ENCODE peak calls at places on chromosomes 16 and 17, in ten cellular contexts. One of them, this sample, is unnamed.

GRCh38 chr17:64008346-64008745 is 10.2 kb downstream of the PRR29 start:
- DNase-seq in right lobe of liver: no peak
- DNase-seq in effector memory CD8-positive, alpha-beta T cell: no peak
- DNase-seq in HEK293T: no peak
- DNase-seq in hypothalamus: no peak
- DNase-seq in brain pericyte: no peak
- DNase-seq in AG09309: no peak
- DNase-seq in mucosa of descending colon: no peak
- DNase-seq in Right ventricle myocardium superior: no peak
- DNase-seq in ELR: no peak
- DNase-seq in this sample: no peak

GRCh38 chr16:27639588-27640276 is 89.8 kb downstream of the KATNIP start:
- DNase-seq in HEK293T: peak; percentile 65
- DNase-seq in Right ventricle myocardium superior: no peak
- DNase-seq in effector memory CD8-positive, alpha-beta T cell: no peak
- DNase-seq in mucosa of descending colon: no peak
- DNase-seq in brain pericyte: peak; percentile 15
- DNase-seq in ELR: peak; percentile 68
- DNase-seq in right lobe of liver: no peak
- DNase-seq in AG09309: peak; percentile 5
- DNase-seq in hypothalamus: peak; percentile 28
- DNase-seq in this sample: peak; percentile 46

GRCh38 chr17:79388556-79389295 is 222.1 kb downstream of the RBFOX3 start:
- DNase-seq in effector memory CD8-positive, alpha-beta T cell: no peak
- DNase-seq in AG09309: no peak
- DNase-seq in ELR: peak; percentile 59
- DNase-seq in HEK293T: peak; percentile 77
- DNase-seq in Right ventricle myocardium superior: peak; percentile 63
- DNase-seq in hypothalamus: peak; percentile 40
- DNase-seq in brain pericyte: no peak
- DNase-seq in mucosa of descending colon: no peak
- DNase-seq in right lobe of liver: peak; percentile 71
- DNase-seq in this sample: no peak

GRCh38 chr16:25691519-25692091 is at the start of gene HS3ST4:
- DNase-seq in AG09309: no peak
- DNase-seq in brain pericyte: no peak
- DNase-seq in hypothalamus: peak; percentile 12
- DNase-seq in Right ventricle myocardium superior: no peak
- DNase-seq in mucosa of descending colon: no peak
- DNase-seq in HEK293T: peak; percentile 22
- DNase-seq in effector memory CD8-positive, alpha-beta T cell: no peak
- DNase-seq in ELR: no peak
- DNase-seq in right lobe of liver: no peak
- DNase-seq in this sample: peak; percentile 23

GRCh38 chr16:28187595-28188004 is 24.2 kb downstream of the XPO6 start:
- DNase-seq in ELR: no peak
- DNase-seq in right lobe of liver: no peak
- DNase-seq in effector memory CD8-positive, alpha-beta T cell: no peak
- DNase-seq in brain pericyte: no peak
- DNase-seq in Right ventricle myocardium superior: no peak
- DNase-seq in hypothalamus: no peak
- DNase-seq in mucosa of descending colon: no peak
- DNase-seq in HEK293T: no peak
- DNase-seq in AG09309: no peak
- DNase-seq in this sample: no peak

GRCh38 chr17:30558313-30559195 is 81.3 kb downstream of the GOSR1 start:
- DNase-seq in Right ventricle myocardium superior: no peak
- DNase-seq in brain pericyte: no peak
- DNase-seq in HEK293T: no peak
- DNase-seq in hypothalamus: no peak
- DNase-seq in ELR: no peak
- DNase-seq in right lobe of liver: no peak
- DNase-seq in effector memory CD8-positive, alpha-beta T cell: no peak
- DNase-seq in AG09309: no peak
- DNase-seq in mucosa of descending colon: no peak
- DNase-seq in this sample: no peak

GRCh38 chr17:8145811-8146210 is 6.4 kb downstream of the PER1 start:
- DNase-seq in HEK293T: no peak
- DNase-seq in ELR: no peak
- DNase-seq in mucosa of descending colon: peak; percentile 39
- DNase-seq in brain pericyte: no peak
- DNase-seq in effector memory CD8-positive, alpha-beta T cell: no peak
- DNase-seq in Right ventricle myocardium superior: peak; percentile 46
- DNase-seq in AG09309: no peak
- DNase-seq in hypothalamus: no peak
- DNase-seq in right lobe of liver: no peak
- DNase-seq in this sample: no peak

GRCh38 chr17:1182831-1183578 is 3.2 kb upstream of the ABR start:
- DNase-seq in Right ventricle myocardium superior: no peak
- DNase-seq in mucosa of descending colon: no peak
- DNase-seq in right lobe of liver: no peak
- DNase-seq in brain pericyte: no peak
- DNase-seq in hypothalamus: no peak
- DNase-seq in HEK293T: no peak
- DNase-seq in effector memory CD8-positive, alpha-beta T cell: no peak
- DNase-seq in AG09309: no peak
- DNase-seq in ELR: no peak
- DNase-seq in this sample: no peak

GRCh38 chr16:75351183-75351582 is 82.1 kb downstream of the CFDP1 start:
- DNase-seq in effector memory CD8-positive, alpha-beta T cell: no peak
- DNase-seq in mucosa of descending colon: no peak
- DNase-seq in hypothalamus: no peak
- DNase-seq in ELR: peak; percentile 89
- DNase-seq in AG09309: no peak
- DNase-seq in HEK293T: no peak
- DNase-seq in Right ventricle myocardium superior: no peak
- DNase-seq in right lobe of liver: no peak
- DNase-seq in brain pericyte: peak; percentile 29
- DNase-seq in this sample: no peak

GRCh38 chr16:86834451-86835035 is 256.2 kb downstream of the FOXL1 start:
- DNase-seq in ELR: peak; percentile 52
- DNase-seq in hypothalamus: no peak
- DNase-seq in effector memory CD8-positive, alpha-beta T cell: no peak
- DNase-seq in mucosa of descending colon: no peak
- DNase-seq in Right ventricle myocardium superior: no peak
- DNase-seq in brain pericyte: peak; percentile 51
- DNase-seq in right lobe of liver: no peak
- DNase-seq in HEK293T: peak; percentile 49
- DNase-seq in AG09309: no peak
- DNase-seq in this sample: no peak

GRCh38 chr16:51310159-51310558 is 159.1 kb upstream of the SALL1 start:
- DNase-seq in right lobe of liver: no peak
- DNase-seq in hypothalamus: no peak
- DNase-seq in mucosa of descending colon: no peak
- DNase-seq in HEK293T: no peak
- DNase-seq in effector memory CD8-positive, alpha-beta T cell: no peak
- DNase-seq in brain pericyte: no peak
- DNase-seq in ELR: no peak
- DNase-seq in Right ventricle myocardium superior: no peak
- DNase-seq in AG09309: no peak
- DNase-seq in this sample: no peak

GRCh38 chr17:34163681-34164080 is 91.4 kb upstream of the CCL2 start:
- DNase-seq in Right ventricle myocardium superior: no peak
- DNase-seq in right lobe of liver: no peak
- DNase-seq in hypothalamus: no peak
- DNase-seq in mucosa of descending colon: no peak
- DNase-seq in effector memory CD8-positive, alpha-beta T cell: no peak
- DNase-seq in brain pericyte: no peak
- DNase-seq in HEK293T: peak; percentile 9
- DNase-seq in ELR: peak; percentile 9
- DNase-seq in AG09309: no peak
- DNase-seq in this sample: no peak

GRCh38 chr16:68360971-68361370 is 50.2 kb downstream of the PRMT7 start:
- DNase-seq in right lobe of liver: peak; percentile 20
- DNase-seq in HEK293T: no peak
- DNase-seq in Right ventricle myocardium superior: no peak
- DNase-seq in AG09309: no peak
- DNase-seq in brain pericyte: no peak
- DNase-seq in mucosa of descending colon: peak; percentile 43
- DNase-seq in ELR: no peak
- DNase-seq in effector memory CD8-positive, alpha-beta T cell: no peak
- DNase-seq in hypothalamus: no peak
- DNase-seq in this sample: no peak

GRCh38 chr16:66308096-66308495 is 58.4 kb upstream of the CDH5 start:
- DNase-seq in ELR: no peak
- DNase-seq in HEK293T: no peak
- DNase-seq in right lobe of liver: no peak
- DNase-seq in hypothalamus: no peak
- DNase-seq in AG09309: no peak
- DNase-seq in Right ventricle myocardium superior: no peak
- DNase-seq in effector memory CD8-positive, alpha-beta T cell: no peak
- DNase-seq in mucosa of descending colon: no peak
- DNase-seq in brain pericyte: no peak
- DNase-seq in this sample: no peak

GRCh38 chr17:17783121-17783824 is 53.5 kb downstream of the SREBF1 start:
- DNase-seq in HEK293T: peak; percentile 43
- DNase-seq in AG09309: no peak
- DNase-seq in effector memory CD8-positive, alpha-beta T cell: peak; percentile 45
- DNase-seq in mucosa of descending colon: peak; percentile 80
- DNase-seq in Right ventricle myocardium superior: peak; percentile 79
- DNase-seq in brain pericyte: no peak
- DNase-seq in hypothalamus: peak; percentile 63
- DNase-seq in right lobe of liver: peak; percentile 79
- DNase-seq in ELR: peak; percentile 49
- DNase-seq in this sample: no peak

GRCh38 chr16:7103056-7103455 is 229.6 kb upstream of the RBFOX1 start:
- DNase-seq in effector memory CD8-positive, alpha-beta T cell: no peak
- DNase-seq in brain pericyte: no peak
- DNase-seq in right lobe of liver: no peak
- DNase-seq in Right ventricle myocardium superior: no peak
- DNase-seq in ELR: no peak
- DNase-seq in hypothalamus: no peak
- DNase-seq in HEK293T: no peak
- DNase-seq in mucosa of descending colon: no peak
- DNase-seq in AG09309: no peak
- DNase-seq in this sample: no peak

GRCh38 chr17:64480951-64481350 is 15.9 kb downstream of the POLG2 start:
- DNase-seq in hypothalamus: no peak
- DNase-seq in effector memory CD8-positive, alpha-beta T cell: no peak
- DNase-seq in HEK293T: no peak
- DNase-seq in brain pericyte: no peak
- DNase-seq in AG09309: no peak
- DNase-seq in mucosa of descending colon: no peak
- DNase-seq in right lobe of liver: no peak
- DNase-seq in ELR: no peak
- DNase-seq in Right ventricle myocardium superior: no peak
- DNase-seq in this sample: no peak

GRCh38 chr16:11670171-11671131 is 2.2 kb downstream of the SNN start:
- DNase-seq in HEK293T: no peak
- DNase-seq in Right ventricle myocardium superior: no peak
- DNase-seq in ELR: no peak
- DNase-seq in mucosa of descending colon: no peak
- DNase-seq in brain pericyte: no peak
- DNase-seq in effector memory CD8-positive, alpha-beta T cell: no peak
- DNase-seq in hypothalamus: no peak
- DNase-seq in right lobe of liver: peak; percentile 38
- DNase-seq in AG09309: no peak
- DNase-seq in this sample: no peak

GRCh38 chr16:78364501-78364900 is 265.0 kb downstream of the WWOX start:
- DNase-seq in ELR: no peak
- DNase-seq in right lobe of liver: no peak
- DNase-seq in Right ventricle myocardium superior: no peak
- DNase-seq in brain pericyte: no peak
- DNase-seq in mucosa of descending colon: no peak
- DNase-seq in AG09309: no peak
- DNase-seq in hypothalamus: no peak
- DNase-seq in effector memory CD8-positive, alpha-beta T cell: no peak
- DNase-seq in HEK293T: no peak
- DNase-seq in this sample: no peak

GRCh38 chr17:7833795-7834553 is at the start of gene KDM6B:
- DNase-seq in Right ventricle myocardium superior: peak; percentile 97
- DNase-seq in mucosa of descending colon: peak; percentile 97
- DNase-seq in AG09309: no peak
- DNase-seq in ELR: peak; percentile 94
- DNase-seq in effector memory CD8-positive, alpha-beta T cell: peak; percentile 89
- DNase-seq in right lobe of liver: peak; percentile 94
- DNase-seq in hypothalamus: peak; percentile 86
- DNase-seq in HEK293T: peak; percentile 87
- DNase-seq in brain pericyte: peak; percentile 68
- DNase-seq in this sample: peak; percentile 45

GRCh38 chr16:56923481-56923880 is 8.5 kb upstream of the HERPUD1 start:
- DNase-seq in Right ventricle myocardium superior: no peak
- DNase-seq in brain pericyte: no peak
- DNase-seq in hypothalamus: no peak
- DNase-seq in right lobe of liver: no peak
- DNase-seq in mucosa of descending colon: no peak
- DNase-seq in HEK293T: no peak
- DNase-seq in AG09309: peak; percentile 39
- DNase-seq in ELR: no peak
- DNase-seq in effector memory CD8-positive, alpha-beta T cell: no peak
- DNase-seq in this sample: no peak

GRCh38 chr16:89023621-89024511 is 46.9 kb upstream of the CBFA2T3 start:
- DNase-seq in effector memory CD8-positive, alpha-beta T cell: no peak
- DNase-seq in hypothalamus: no peak
- DNase-seq in AG09309: no peak
- DNase-seq in brain pericyte: no peak
- DNase-seq in right lobe of liver: no peak
- DNase-seq in Right ventricle myocardium superior: peak; percentile 13
- DNase-seq in ELR: no peak
- DNase-seq in HEK293T: no peak
- DNase-seq in mucosa of descending colon: peak; percentile 24
- DNase-seq in this sample: no peak

GRCh38 chr16:70760221-70760620 is 40.7 kb downstream of the VAC14 start:
- DNase-seq in HEK293T: no peak
- DNase-seq in ELR: no peak
- DNase-seq in right lobe of liver: no peak
- DNase-seq in effector memory CD8-positive, alpha-beta T cell: no peak
- DNase-seq in AG09309: no peak
- DNase-seq in hypothalamus: no peak
- DNase-seq in mucosa of descending colon: no peak
- DNase-seq in brain pericyte: no peak
- DNase-seq in Right ventricle myocardium superior: no peak
- DNase-seq in this sample: no peak

GRCh38 chr16:22665803-22666202 is 148.2 kb upstream of the HS3ST2 start:
- DNase-seq in AG09309: no peak
- DNase-seq in right lobe of liver: no peak
- DNase-seq in mucosa of descending colon: no peak
- DNase-seq in hypothalamus: no peak
- DNase-seq in effector memory CD8-positive, alpha-beta T cell: no peak
- DNase-seq in Right ventricle myocardium superior: no peak
- DNase-seq in HEK293T: no peak
- DNase-seq in ELR: no peak
- DNase-seq in brain pericyte: no peak
- DNase-seq in this sample: no peak

GRCh38 chr17:57955183-57955952 is at the start of gene CUEDC1:
- DNase-seq in ELR: peak; percentile 81
- DNase-seq in hypothalamus: peak; percentile 76
- DNase-seq in HEK293T: peak; percentile 88
- DNase-seq in Right ventricle myocardium superior: peak; percentile 91
- DNase-seq in AG09309: no peak
- DNase-seq in effector memory CD8-positive, alpha-beta T cell: peak; percentile 53
- DNase-seq in brain pericyte: no peak
- DNase-seq in right lobe of liver: peak; percentile 86
- DNase-seq in mucosa of descending colon: peak; percentile 82
- DNase-seq in this sample: peak; percentile 37

GRCh38 chr17:57943140-57943539 is 12.1 kb downstream of the CUEDC1 start:
- DNase-seq in effector memory CD8-positive, alpha-beta T cell: no peak
- DNase-seq in right lobe of liver: no peak
- DNase-seq in Right ventricle myocardium superior: no peak
- DNase-seq in hypothalamus: no peak
- DNase-seq in HEK293T: no peak
- DNase-seq in ELR: peak; percentile 69
- DNase-seq in brain pericyte: no peak
- DNase-seq in AG09309: peak; percentile 54
- DNase-seq in mucosa of descending colon: no peak
- DNase-seq in this sample: no peak

GRCh38 chr16:78252757-78253156 is 153.3 kb downstream of the WWOX start:
- DNase-seq in brain pericyte: no peak
- DNase-seq in hypothalamus: no peak
- DNase-seq in effector memory CD8-positive, alpha-beta T cell: no peak
- DNase-seq in Right ventricle myocardium superior: no peak
- DNase-seq in HEK293T: no peak
- DNase-seq in AG09309: no peak
- DNase-seq in right lobe of liver: no peak
- DNase-seq in ELR: no peak
- DNase-seq in mucosa of descending colon: no peak
- DNase-seq in this sample: no peak

GRCh38 chr16:78184554-78185183 is 85.2 kb downstream of the WWOX start:
- DNase-seq in hypothalamus: no peak
- DNase-seq in Right ventricle myocardium superior: no peak
- DNase-seq in ELR: peak; percentile 1
- DNase-seq in effector memory CD8-positive, alpha-beta T cell: no peak
- DNase-seq in HEK293T: peak; percentile 51
- DNase-seq in right lobe of liver: no peak
- DNase-seq in AG09309: no peak
- DNase-seq in mucosa of descending colon: no peak
- DNase-seq in brain pericyte: peak; percentile 92
- DNase-seq in this sample: no peak

This sample was measured in nucleus accumbens.